ENCODE peak calls at places on chromosome 4, in nine cellular contexts. One of them, this sample, is unnamed.

GRCh38 chr4:75781328-75781727 is 57.0 kb downstream of the USO1 start:
- DNase-seq in A549: no peak
- DNase-seq in brain microvascular endothelial cell: no peak
- DNase-seq in cardiac muscle cell: no peak
- DNase-seq in tibial artery: no peak
- DNase-seq in mammary epithelial cell: no peak
- DNase-seq in WTC11: no peak
- DNase-seq in heart left ventricle: no peak
- DNase-seq in PC-3: no peak
- DNase-seq in this sample: no peak

GRCh38 chr4:78437608-78438088 is 113.9 kb upstream of the ANXA3 start:
- DNase-seq in A549: no peak
- DNase-seq in cardiac muscle cell: no peak
- DNase-seq in PC-3: no peak
- DNase-seq in heart left ventricle: no peak
- DNase-seq in brain microvascular endothelial cell: no peak
- DNase-seq in WTC11: no peak
- DNase-seq in tibial artery: no peak
- DNase-seq in mammary epithelial cell: peak; percentile 29
- DNase-seq in this sample: no peak

GRCh38 chr4:184432127-184432922 is 42.0 kb downstream of the IRF2 start:
- DNase-seq in brain microvascular endothelial cell: no peak
- DNase-seq in tibial artery: peak; percentile 48
- DNase-seq in heart left ventricle: no peak
- DNase-seq in WTC11: no peak
- DNase-seq in PC-3: no peak
- DNase-seq in mammary epithelial cell: no peak
- DNase-seq in A549: no peak
- DNase-seq in cardiac muscle cell: no peak
- DNase-seq in this sample: peak; percentile 40

GRCh38 chr4:169117591-169118081 is 107.6 kb upstream of the CBR4 start:
- DNase-seq in brain microvascular endothelial cell: peak; percentile 66
- DNase-seq in tibial artery: no peak
- DNase-seq in cardiac muscle cell: no peak
- DNase-seq in A549: no peak
- DNase-seq in mammary epithelial cell: peak; percentile 54
- DNase-seq in WTC11: no peak
- DNase-seq in PC-3: no peak
- DNase-seq in heart left ventricle: no peak
- DNase-seq in this sample: no peak

GRCh38 chr4:72846280-72847111 is 223.0 kb downstream of the COX18 start:
- DNase-seq in PC-3: peak; percentile 88
- DNase-seq in brain microvascular endothelial cell: peak; percentile 34
- DNase-seq in mammary epithelial cell: no peak
- DNase-seq in cardiac muscle cell: peak; percentile 10
- DNase-seq in A549: peak; percentile 18
- DNase-seq in tibial artery: no peak
- DNase-seq in WTC11: peak; percentile 72
- DNase-seq in heart left ventricle: no peak
- DNase-seq in this sample: peak; percentile 24

GRCh38 chr4:128061566-128062536 is 739 bp downstream of the LARP1B start:
- DNase-seq in brain microvascular endothelial cell: peak; percentile 24
- DNase-seq in PC-3: peak; percentile 59
- DNase-seq in A549: peak; percentile 71
- DNase-seq in WTC11: peak; percentile 67
- DNase-seq in tibial artery: peak; percentile 30
- DNase-seq in cardiac muscle cell: peak; percentile 76
- DNase-seq in mammary epithelial cell: peak; percentile 69
- DNase-seq in heart left ventricle: peak; percentile 65
- DNase-seq in this sample: peak; percentile 71

GRCh38 chr4:119321921-119322687 is at the start of gene FABP2:
- DNase-seq in mammary epithelial cell: no peak
- DNase-seq in brain microvascular endothelial cell: no peak
- DNase-seq in tibial artery: no peak
- DNase-seq in A549: no peak
- DNase-seq in cardiac muscle cell: no peak
- DNase-seq in PC-3: no peak
- DNase-seq in WTC11: no peak
- DNase-seq in heart left ventricle: no peak
- DNase-seq in this sample: no peak

GRCh38 chr4:7381221-7381889 is 53.4 kb downstream of the PSAPL1 start:
- DNase-seq in PC-3: no peak
- DNase-seq in A549: no peak
- DNase-seq in cardiac muscle cell: no peak
- DNase-seq in mammary epithelial cell: no peak
- DNase-seq in brain microvascular endothelial cell: no peak
- DNase-seq in tibial artery: peak; percentile 15
- DNase-seq in heart left ventricle: peak; percentile 50
- DNase-seq in WTC11: no peak
- DNase-seq in this sample: no peak

GRCh38 chr4:188107931-188108843 is 1.2 kb downstream of the TRIML2 start:
- DNase-seq in cardiac muscle cell: no peak
- DNase-seq in A549: peak; percentile 71
- DNase-seq in PC-3: peak; percentile 21
- DNase-seq in tibial artery: no peak
- DNase-seq in brain microvascular endothelial cell: peak; percentile 38
- DNase-seq in mammary epithelial cell: peak; percentile 87
- DNase-seq in heart left ventricle: no peak
- DNase-seq in WTC11: no peak
- DNase-seq in this sample: no peak

GRCh38 chr4:172892300-172892699 is 276.3 kb upstream of the GALNT7 start:
- DNase-seq in A549: peak; percentile 35
- DNase-seq in brain microvascular endothelial cell: peak; percentile 3
- DNase-seq in WTC11: peak; percentile 31
- DNase-seq in tibial artery: no peak
- DNase-seq in mammary epithelial cell: peak; percentile 25
- DNase-seq in PC-3: peak; percentile 52
- DNase-seq in cardiac muscle cell: no peak
- DNase-seq in heart left ventricle: no peak
- DNase-seq in this sample: no peak

GRCh38 chr4:1763550-1764080 is 29.5 kb upstream of the FGFR3 start:
- DNase-seq in WTC11: no peak
- DNase-seq in cardiac muscle cell: no peak
- DNase-seq in heart left ventricle: no peak
- DNase-seq in mammary epithelial cell: no peak
- DNase-seq in PC-3: peak; percentile 22
- DNase-seq in brain microvascular endothelial cell: peak; percentile 25
- DNase-seq in tibial artery: no peak
- DNase-seq in A549: no peak
- DNase-seq in this sample: no peak

GRCh38 chr4:80091184-80091583 is 18.2 kb upstream of the ANTXR2 start:
- DNase-seq in heart left ventricle: no peak
- DNase-seq in tibial artery: no peak
- DNase-seq in A549: no peak
- DNase-seq in WTC11: no peak
- DNase-seq in brain microvascular endothelial cell: no peak
- DNase-seq in PC-3: no peak
- DNase-seq in mammary epithelial cell: no peak
- DNase-seq in cardiac muscle cell: no peak
- DNase-seq in this sample: no peak

GRCh38 chr4:155612074-155612473 is 54.6 kb upstream of the GUCY1A1 start:
- DNase-seq in mammary epithelial cell: no peak
- DNase-seq in cardiac muscle cell: no peak
- DNase-seq in WTC11: no peak
- DNase-seq in PC-3: no peak
- DNase-seq in brain microvascular endothelial cell: no peak
- DNase-seq in tibial artery: no peak
- DNase-seq in heart left ventricle: no peak
- DNase-seq in A549: no peak
- DNase-seq in this sample: no peak

GRCh38 chr4:57460967-57461366 is 350.8 kb upstream of the IGFBP7 start:
- DNase-seq in mammary epithelial cell: no peak
- DNase-seq in PC-3: no peak
- DNase-seq in cardiac muscle cell: no peak
- DNase-seq in A549: no peak
- DNase-seq in brain microvascular endothelial cell: no peak
- DNase-seq in tibial artery: no peak
- DNase-seq in heart left ventricle: no peak
- DNase-seq in WTC11: no peak
- DNase-seq in this sample: no peak

GRCh38 chr4:101346312-101346561 is 1.1 kb downstream of the PPP3CA start:
- DNase-seq in PC-3: no peak
- DNase-seq in cardiac muscle cell: no peak
- DNase-seq in heart left ventricle: no peak
- DNase-seq in A549: no peak
- DNase-seq in brain microvascular endothelial cell: no peak
- DNase-seq in mammary epithelial cell: no peak
- DNase-seq in tibial artery: no peak
- DNase-seq in WTC11: no peak
- DNase-seq in this sample: no peak

GRCh38 chr4:129136433-129136832 is 40.5 kb downstream of the C4orf33 start:
- DNase-seq in heart left ventricle: no peak
- DNase-seq in brain microvascular endothelial cell: no peak
- DNase-seq in WTC11: no peak
- DNase-seq in mammary epithelial cell: no peak
- DNase-seq in A549: no peak
- DNase-seq in tibial artery: no peak
- DNase-seq in cardiac muscle cell: no peak
- DNase-seq in PC-3: no peak
- DNase-seq in this sample: no peak

GRCh38 chr4:185742766-185743165 is 69.2 kb downstream of the SORBS2 start:
- DNase-seq in A549: no peak
- DNase-seq in PC-3: peak; percentile 28
- DNase-seq in tibial artery: no peak
- DNase-seq in heart left ventricle: peak; percentile 54
- DNase-seq in brain microvascular endothelial cell: peak; percentile 69
- DNase-seq in WTC11: no peak
- DNase-seq in mammary epithelial cell: peak; percentile 60
- DNase-seq in cardiac muscle cell: no peak
- DNase-seq in this sample: no peak

GRCh38 chr4:95250544-95251137 is 298.1 kb downstream of the UNC5C start:
- DNase-seq in A549: no peak
- DNase-seq in heart left ventricle: no peak
- DNase-seq in PC-3: peak; percentile 92
- DNase-seq in brain microvascular endothelial cell: no peak
- DNase-seq in WTC11: no peak
- DNase-seq in cardiac muscle cell: no peak
- DNase-seq in tibial artery: no peak
- DNase-seq in mammary epithelial cell: peak; percentile 81
- DNase-seq in this sample: no peak
- TF ChIP-seq CTCF in A549: no peak
- TF ChIP-seq CTCF in heart left ventricle: no peak
- TF ChIP-seq CTCF in PC-3: no peak
- TF ChIP-seq CTCF in brain microvascular endothelial cell: no peak
- TF ChIP-seq CTCF in WTC11: no peak
- TF ChIP-seq CTCF in cardiac muscle cell: no peak
- TF ChIP-seq CTCF in tibial artery: no peak
- TF ChIP-seq CTCF in mammary epithelial cell: no peak
- TF ChIP-seq CTCF in this sample: no peak

DNA sequence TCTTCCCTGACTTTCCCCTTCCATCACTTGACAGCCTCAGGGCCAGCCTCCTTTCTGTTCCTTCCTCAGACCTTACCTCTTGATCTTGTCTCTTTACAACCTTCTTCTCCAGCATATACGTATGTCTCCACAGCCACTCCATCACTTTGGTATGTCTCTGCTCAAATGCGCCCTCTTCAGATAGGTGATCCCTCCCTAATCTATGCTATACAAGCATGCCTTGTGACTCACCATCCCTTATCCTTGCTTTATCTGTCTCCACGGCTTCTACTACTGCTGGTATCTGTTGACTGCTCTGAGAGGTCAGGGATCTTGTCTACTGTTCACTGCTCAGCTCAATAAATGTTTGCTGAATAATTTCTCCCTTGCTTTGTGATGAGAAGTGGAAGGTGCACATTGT is 9.0 kb downstream of the ARAP2 start:
- DNase-seq in brain microvascular endothelial cell: peak; percentile 18
- DNase-seq in A549: peak; percentile 18
- DNase-seq in mammary epithelial cell: peak; percentile 81
- DNase-seq in heart left ventricle: no peak
- DNase-seq in WTC11: no peak
- DNase-seq in PC-3: peak; percentile 66
- DNase-seq in cardiac muscle cell: no peak
- DNase-seq in tibial artery: no peak
- DNase-seq in this sample: no peak
- TF ChIP-seq CTCF in brain microvascular endothelial cell: peak; percentile 18
- TF ChIP-seq CTCF in A549: no peak
- TF ChIP-seq CTCF in mammary epithelial cell: peak; percentile 29
- TF ChIP-seq CTCF in heart left ventricle: no peak
- TF ChIP-seq CTCF in WTC11: no peak
- TF ChIP-seq CTCF in PC-3: peak; percentile 48
- TF ChIP-seq CTCF in cardiac muscle cell: no peak
- TF ChIP-seq CTCF in tibial artery: no peak
- TF ChIP-seq CTCF in this sample: no peak

DNA sequence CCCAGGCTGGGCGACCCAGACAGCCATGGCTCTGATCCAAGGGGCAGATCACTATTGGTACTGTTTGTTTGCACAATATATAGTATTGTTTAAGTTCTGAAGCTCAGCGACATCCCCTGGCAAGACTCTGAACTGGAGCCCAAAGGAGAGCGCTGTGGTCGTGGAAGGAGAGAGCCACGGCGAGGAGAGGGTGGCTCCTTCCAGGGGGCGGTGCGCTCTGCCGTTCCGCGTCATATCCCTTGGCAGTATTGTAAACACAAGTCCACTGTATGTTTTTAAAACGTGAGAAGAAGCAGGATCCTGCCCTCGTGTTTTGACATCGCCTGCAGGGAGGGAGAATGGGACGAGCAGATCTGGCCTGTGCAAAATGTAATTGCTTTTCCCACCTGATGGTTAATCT is 185.5 kb downstream of the RAB28 start:
- DNase-seq in A549: no peak
- DNase-seq in tibial artery: no peak
- DNase-seq in mammary epithelial cell: no peak
- DNase-seq in heart left ventricle: no peak
- DNase-seq in PC-3: no peak
- DNase-seq in WTC11: no peak
- DNase-seq in cardiac muscle cell: no peak
- DNase-seq in brain microvascular endothelial cell: no peak
- DNase-seq in this sample: no peak
- TF ChIP-seq CTCF in A549: no peak
- TF ChIP-seq CTCF in tibial artery: no peak
- TF ChIP-seq CTCF in mammary epithelial cell: no peak
- TF ChIP-seq CTCF in heart left ventricle: no peak
- TF ChIP-seq CTCF in PC-3: no peak
- TF ChIP-seq CTCF in WTC11: no peak
- TF ChIP-seq CTCF in cardiac muscle cell: no peak
- TF ChIP-seq CTCF in brain microvascular endothelial cell: no peak
- TF ChIP-seq CTCF in this sample: no peak

DNA sequence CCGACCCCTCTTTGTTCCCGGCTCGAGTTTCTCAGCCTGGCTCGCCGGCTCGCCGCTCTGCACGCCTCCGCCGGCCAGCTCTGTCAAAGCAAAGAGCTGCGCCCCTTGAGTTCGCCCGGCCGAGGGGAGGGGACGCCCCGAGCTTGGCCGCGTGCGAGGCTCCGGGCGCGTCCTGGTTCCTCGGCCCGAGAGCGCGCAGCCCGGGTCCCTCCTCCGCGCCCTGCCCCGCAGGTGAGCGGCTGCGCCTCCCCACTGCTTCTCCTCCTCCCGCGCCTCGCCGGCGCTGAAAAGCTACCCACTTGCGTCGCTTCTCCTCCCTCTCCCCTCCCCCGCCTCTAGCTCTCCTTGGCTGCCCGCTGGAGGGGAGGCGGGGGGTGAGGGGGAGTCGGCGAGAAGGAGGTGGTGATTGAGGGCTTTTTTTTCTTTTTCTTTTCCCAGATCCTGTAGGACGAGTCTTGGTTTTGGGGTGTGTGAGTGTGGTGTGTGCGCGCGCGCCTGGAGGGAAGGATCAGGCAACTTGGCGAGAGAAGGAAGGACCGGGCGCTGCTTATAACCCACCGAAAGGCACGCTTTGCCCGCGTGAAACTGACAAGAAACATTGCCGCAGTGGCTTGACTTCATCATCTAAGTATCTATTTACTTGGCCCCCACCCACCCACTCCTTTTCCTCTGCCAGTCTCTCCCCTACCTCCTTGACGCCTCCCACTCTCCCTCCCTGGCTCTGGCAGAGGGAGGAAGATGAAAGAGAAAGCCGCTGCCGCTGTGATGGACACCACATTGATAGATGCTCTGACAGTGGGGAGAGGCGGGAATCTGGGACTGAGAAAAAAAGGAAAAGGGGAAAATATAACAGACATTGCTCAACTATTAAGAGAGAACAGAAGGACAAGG is at the start of gene LEF1:
- DNase-seq in mammary epithelial cell: peak; percentile 67
- DNase-seq in cardiac muscle cell: peak; percentile 90
- DNase-seq in A549: no peak
- DNase-seq in WTC11: peak; percentile 76
- DNase-seq in heart left ventricle: no peak
- DNase-seq in PC-3: peak; percentile 20
- DNase-seq in tibial artery: no peak
- DNase-seq in brain microvascular endothelial cell: peak; percentile 32
- DNase-seq in this sample: peak; percentile 64
- TF ChIP-seq CTCF in mammary epithelial cell: no peak
- TF ChIP-seq CTCF in cardiac muscle cell: no peak
- TF ChIP-seq CTCF in A549: no peak
- TF ChIP-seq CTCF in WTC11: no peak
- TF ChIP-seq CTCF in heart left ventricle: no peak
- TF ChIP-seq CTCF in PC-3: no peak
- TF ChIP-seq CTCF in tibial artery: no peak
- TF ChIP-seq CTCF in brain microvascular endothelial cell: no peak
- TF ChIP-seq CTCF in this sample: no peak

This sample was measured in glutamatergic neuron.